ENCODE peak calls at places on chromosomes 5 and 9, in seven cellular contexts. R is heart left ventricle, E is right lobe of liver, N is cardiac muscle cell, U is colonic mucosa, Z is Peyer's patch, H is BJ. A is an unnamed sample. For H3K36me3 and H3K27me3, the result is how much of the 10 kb centered on the place peaks cover.

GRCh38 chr9:133532937-133533668 is 1.4 kb upstream of the ADAMTSL2 start:
- DNase-seq in R (peak), E (peak), N (peak), U (peak), Z (peak), H (no peak), A (peak)

GRCh38 chr9:89684912-89685636 is 80.3 kb downstream of the GADD45G start:
- DNase-seq in R (peak), E (no peak), N (no peak), U (no peak), Z (no peak), H (no peak), A (no peak)

GRCh38 chr9:132162764-132163456 is 1.1 kb downstream of the NTNG2 start:
- DNase-seq in R (no peak), E (no peak), N (no peak), U (no peak), Z (no peak), H (no peak), A (no peak)

GRCh38 chr9:22693151-22693550 is 246.5 kb downstream of the DMRTA1 start:
- DNase-seq in R (no peak), E (no peak), N (no peak), U (no peak), Z (no peak), H (no peak), A (peak)

GRCh38 chr9:133258061-133259015 is 16.7 kb downstream of the ABO start:
- DNase-seq in R (no peak), E (no peak), N (no peak), U (no peak), Z (peak), H (no peak), A (no peak)

GRCh38 chr5:169788168-169788567 is 151.1 kb downstream of the DOCK2 start:
- DNase-seq in R (no peak), E (no peak), N (no peak), U (no peak), Z (no peak), H (no peak), A (peak)

GRCh38 chr9:136996361-136997281 is at the start of gene CLIC3:
- DNase-seq in R (no peak), E (no peak), N (no peak), U (peak), Z (peak), H (no peak), A (no peak)

GRCh38 chr5:67815455-67816391 is 399.8 kb upstream of the PIK3R1 start:
- DNase-seq in R (peak), E (peak), N (no peak), U (no peak), Z (no peak), H (no peak), A (peak)

GRCh38 chr5:58184910-58185309 is 275.0 kb downstream of the PLK2 start:
- DNase-seq in R (no peak), E (no peak), N (no peak), U (no peak), Z (no peak), H (peak), A (no peak)

GRCh38 chr5:61617995-61618525 is 286.0 kb downstream of the ZSWIM6 start:
- DNase-seq in R (no peak), E (no peak), N (no peak), U (no peak), Z (no peak), H (no peak), A (no peak)
- TF ChIP-seq CTCF in R (no peak), E (no peak), N (no peak), U (no peak), Z (no peak), H (no peak), A (no peak)

GRCh38 chr5:175878544-175879438 is 7.4 kb downstream of the CPLX2 start:
- DNase-seq in R (no peak), E (no peak), N (peak), U (no peak), Z (no peak), H (no peak), A (no peak)
- H3K36me3 ChIP-seq in R (under half), E (under half), N (under half), U (under half), Z (under half), H (under half), A (under half)

DNA sequence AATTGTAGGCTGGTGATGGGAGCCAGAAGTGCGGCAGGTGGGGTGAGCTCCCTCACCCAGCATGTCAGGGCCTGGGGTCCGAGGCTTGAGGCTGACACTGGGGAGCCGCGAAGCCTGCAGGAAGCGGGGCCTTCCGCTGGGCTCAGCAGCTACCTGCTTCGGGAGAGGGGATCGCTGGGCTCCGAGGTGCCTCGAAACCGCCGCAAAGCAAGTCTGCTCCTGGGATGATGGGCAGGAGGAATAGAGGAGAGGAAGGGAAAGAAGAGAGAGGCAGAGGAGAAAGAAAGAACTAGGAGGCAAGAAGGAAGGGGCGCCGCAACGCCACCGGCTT is 1.5 kb upstream of the PRDM12 start:
- DNase-seq in R (no peak), E (no peak), N (no peak), U (no peak), Z (no peak), H (no peak), A (no peak)
- H3K27me3 ChIP-seq in R (half or more), E (under half), N (half or more), U (half or more), Z (half or more), H (half or more), A (half or more)

DNA sequence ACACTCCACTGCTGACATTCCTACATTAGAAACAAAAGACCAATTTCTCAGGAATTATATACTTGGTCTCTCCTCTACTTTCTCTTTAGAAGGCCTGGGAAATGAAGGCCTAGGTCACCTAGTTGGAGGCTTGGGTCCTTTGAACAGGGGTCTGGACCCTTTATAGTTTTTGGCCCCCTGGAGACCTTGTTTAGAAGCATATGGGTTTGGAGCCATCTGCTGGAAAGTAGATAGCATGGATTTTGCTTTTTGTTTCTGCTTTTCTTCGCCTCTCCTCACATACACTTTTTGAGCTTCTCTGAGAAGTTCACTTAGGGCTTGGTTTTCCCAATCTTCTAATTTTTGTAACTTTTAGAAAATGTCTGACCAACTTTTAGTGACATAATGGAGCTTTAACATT is 67.1 kb upstream of the CDK20 start:
- DNase-seq in R (no peak), E (no peak), N (no peak), U (no peak), Z (no peak), H (no peak), A (peak)
- TF ChIP-seq CTCF in R (peak), E (peak), N (peak), U (no peak), Z (peak), H (peak), A (peak)